ENCODE peak calls at places on chromosomes 6 and 20, in nine cellular contexts. L, Z, U, K, I, H, B, R and F are unnamed samples.

GRCh38 chr6:159700970-159701369 is 7.9 kb upstream of the SOD2 start:
- DNase-seq in I (no peak), K (no peak), B (no peak), U (no peak), Z (no peak), R (no peak), H (no peak), L (no peak), F (no peak)

GRCh38 chr6:3423439-3424184 is 33.2 kb downstream of the SLC22A23 start:
- DNase-seq in U (no peak), B (no peak), Z (no peak), H (no peak), R (no peak), I (no peak), L (no peak), K (no peak), F (no peak)

GRCh38 chr6:136403166-136403980 is 113.7 kb upstream of the BCLAF1 start:
- DNase-seq in Z (peak), U (no peak), K (no peak), L (no peak), H (no peak), I (peak), B (peak), R (no peak), F (peak)

GRCh38 chr6:106609699-106610098 is 19.6 kb downstream of the RTN4IP1 start:
- DNase-seq in Z (no peak), U (no peak), L (no peak), R (no peak), K (no peak), B (peak), H (peak), I (peak), F (no peak)

GRCh38 chr6:142763205-142763604 is 181.8 kb downstream of the HIVEP2 start:
- DNase-seq in I (no peak), U (no peak), Z (peak), K (no peak), L (no peak), H (no peak), B (peak), R (no peak), F (no peak)

GRCh38 chr6:166940643-166941068 is 15.7 kb downstream of the RNASET2 start:
- DNase-seq in H (no peak), B (peak), R (no peak), Z (peak), I (no peak), K (no peak), L (no peak), U (no peak), F (no peak)

GRCh38 chr20:38453941-38454340 is 18.7 kb upstream of the RALGAPB start:
- DNase-seq in R (no peak), Z (no peak), U (peak), B (no peak), K (no peak), H (no peak), L (no peak), I (no peak), F (no peak)

GRCh38 chr20:4161447-4162251 is 146.3 kb upstream of the RNF24 start:
- DNase-seq in Z (no peak), L (no peak), H (no peak), I (no peak), U (no peak), B (no peak), K (no peak), R (no peak), F (peak)

GRCh38 chr6:137968901-137969300 is 101.8 kb downstream of the TNFAIP3 start:
- DNase-seq in B (no peak), K (no peak), R (no peak), U (no peak), H (no peak), L (no peak), Z (no peak), I (no peak), F (no peak)

GRCh38 chr20:23536601-23537000 is 31.7 kb downstream of the CST9L start:
- DNase-seq in B (no peak), K (no peak), I (no peak), R (no peak), L (no peak), H (no peak), U (no peak), Z (no peak), F (no peak)

GRCh38 chr6:1383729-1384548 is 5.4 kb upstream of the FOXF2 start:
- DNase-seq in H (peak), K (no peak), B (peak), Z (no peak), U (no peak), I (no peak), L (no peak), R (no peak), F (no peak)

GRCh38 chr20:54173653-54174451 is at the start of gene CYP24A1:
- DNase-seq in H (peak), I (peak), U (no peak), K (no peak), R (no peak), B (peak), L (no peak), Z (peak), F (no peak)

GRCh38 chr6:31712296-31712695 is 2.9 kb upstream of the LY6G6D start:
- DNase-seq in K (no peak), B (no peak), L (no peak), Z (no peak), H (no peak), R (no peak), I (no peak), U (no peak), F (no peak)

GRCh38 chr6:161596807-161597505 is 323.1 kb upstream of the AGPAT4 start:
- DNase-seq in U (no peak), Z (no peak), K (no peak), B (no peak), I (no peak), R (no peak), H (no peak), L (no peak), F (no peak)

GRCh38 chr6:107416179-107416578 is 43.2 kb downstream of the PDSS2 start:
- DNase-seq in Z (no peak), I (no peak), K (no peak), H (no peak), L (no peak), R (no peak), B (no peak), U (no peak), F (no peak)

GRCh38 chr6:11009353-11009752 is 34.8 kb downstream of the ELOVL2 start:
- DNase-seq in Z (no peak), B (peak), I (peak), L (peak), K (no peak), H (no peak), R (no peak), U (no peak), F (no peak)

GRCh38 chr20:19903168-19903676 is 113.9 kb upstream of the NAA20 start:
- DNase-seq in K (no peak), I (peak), R (no peak), Z (peak), U (peak), H (no peak), L (peak), B (no peak), F (no peak)

GRCh38 chr6:124372076-124372475 is 568.4 kb downstream of the NKAIN2 start:
- DNase-seq in U (no peak), R (no peak), K (no peak), Z (no peak), B (no peak), L (no peak), H (no peak), I (no peak), F (no peak)

GRCh38 chr6:135801755-135802154 is 49.7 kb upstream of the PDE7B start:
- DNase-seq in K (no peak), L (no peak), B (no peak), U (no peak), I (no peak), Z (no peak), R (no peak), H (no peak), F (no peak)

GRCh38 chr20:49356676-49357075 is 78.8 kb upstream of the ZNFX1 start:
- DNase-seq in K (no peak), Z (no peak), L (no peak), I (no peak), H (no peak), B (no peak), R (no peak), U (no peak), F (no peak)

GRCh38 chr6:39879535-39879934 is 54.7 kb downstream of the MOCS1 start:
- DNase-seq in U (no peak), K (no peak), L (no peak), I (no peak), R (no peak), H (no peak), B (peak), Z (no peak), F (no peak)

GRCh38 chr20:59019217-59019616 is at the start of gene TUBB1:
- DNase-seq in K (no peak), I (no peak), U (peak), Z (no peak), R (no peak), B (peak), H (no peak), L (no peak), F (peak)

GRCh38 chr6:3212261-3212660 is 15.2 kb downstream of the TUBB2B start:
- DNase-seq in R (no peak), K (no peak), L (no peak), Z (no peak), B (no peak), U (no peak), I (no peak), H (no peak), F (no peak)

GRCh38 chr6:12066297-12066696 is 54.2 kb downstream of the HIVEP1 start:
- DNase-seq in H (no peak), Z (no peak), L (no peak), U (no peak), K (no peak), R (no peak), I (no peak), B (peak), F (no peak)

GRCh38 chr6:46390153-46390876 is 100.9 kb downstream of the RCAN2 start:
- DNase-seq in I (no peak), B (peak), U (no peak), Z (no peak), R (no peak), H (no peak), L (no peak), K (no peak), F (no peak)

GRCh38 chr6:160975111-160975510 is 16.5 kb upstream of the MAP3K4 start:
- DNase-seq in L (no peak), I (no peak), B (no peak), U (no peak), H (no peak), R (no peak), K (no peak), Z (no peak), F (no peak)

GRCh38 chr6:159655409-159655988 is 37.5 kb downstream of the SOD2 start:
- DNase-seq in K (no peak), U (no peak), R (no peak), B (no peak), Z (no peak), I (no peak), L (no peak), H (no peak), F (no peak)

GRCh38 chr6:6616670-6617069 is 28.1 kb downstream of the LY86 start:
- DNase-seq in Z (no peak), K (no peak), H (no peak), U (no peak), R (no peak), L (no peak), B (no peak), I (no peak), F (no peak)

GRCh38 chr20:60403105-60403741 is 445.0 kb downstream of the CDH26 start:
- DNase-seq in H (no peak), L (no peak), U (no peak), B (peak), R (no peak), Z (no peak), K (no peak), I (no peak), F (no peak)

GRCh38 chr6:13511913-13512717 is 24.7 kb upstream of the GFOD1 start:
- DNase-seq in H (no peak), R (peak), U (peak), K (peak), I (no peak), Z (no peak), B (no peak), L (no peak), F (peak)